ENCODE peak calls at places on chromosomes 3 and 15, in seven cellular contexts. One of them, this sample, is unnamed. For H3K9me3 and H3K4me1, the result is how much of the 10 kb centered on the place peaks cover.

GRCh38 chr3:100802126-100802525 is 92.8 kb downstream of the TFG start:
- DNase-seq in pancreas: no peak
- DNase-seq in tibial artery: no peak
- DNase-seq in iPS DF 6.9: no peak
- DNase-seq in upper lobe of right lung: no peak
- DNase-seq in CD8-positive, alpha-beta T cell: no peak
- DNase-seq in OCI-LY7: no peak
- DNase-seq in this sample: no peak

GRCh38 chr3:41265823-41266273 is 66.5 kb downstream of the CTNNB1 start:
- DNase-seq in pancreas: no peak
- DNase-seq in tibial artery: no peak
- DNase-seq in iPS DF 6.9: no peak
- DNase-seq in upper lobe of right lung: no peak
- DNase-seq in CD8-positive, alpha-beta T cell: no peak
- DNase-seq in OCI-LY7: no peak
- DNase-seq in this sample: no peak

GRCh38 chr3:3119393-3119851 is 7.3 kb upstream of the TRNT1 start:
- DNase-seq in pancreas: no peak
- DNase-seq in tibial artery: no peak
- DNase-seq in iPS DF 6.9: no peak
- DNase-seq in upper lobe of right lung: no peak
- DNase-seq in CD8-positive, alpha-beta T cell: no peak
- DNase-seq in OCI-LY7: no peak
- DNase-seq in this sample: no peak

GRCh38 chr15:63575312-63575711 is 21.9 kb upstream of the FBXL22 start:
- DNase-seq in pancreas: no peak
- DNase-seq in tibial artery: no peak
- DNase-seq in iPS DF 6.9: no peak
- DNase-seq in upper lobe of right lung: no peak
- DNase-seq in CD8-positive, alpha-beta T cell: no peak
- DNase-seq in OCI-LY7: no peak
- DNase-seq in this sample: no peak

GRCh38 chr3:57444469-57444868 is 99.7 kb downstream of the DNAH12 start:
- DNase-seq in pancreas: no peak
- DNase-seq in tibial artery: no peak
- DNase-seq in iPS DF 6.9: no peak
- DNase-seq in upper lobe of right lung: no peak
- DNase-seq in CD8-positive, alpha-beta T cell: no peak
- DNase-seq in OCI-LY7: no peak
- DNase-seq in this sample: no peak

GRCh38 chr3:146172586-146172985 is 11.6 kb upstream of the PLOD2 start:
- DNase-seq in pancreas: no peak
- DNase-seq in tibial artery: no peak
- DNase-seq in iPS DF 6.9: no peak
- DNase-seq in upper lobe of right lung: no peak
- DNase-seq in CD8-positive, alpha-beta T cell: no peak
- DNase-seq in OCI-LY7: no peak
- DNase-seq in this sample: no peak

GRCh38 chr3:87563712-87564111 is 287.3 kb upstream of the POU1F1 start:
- DNase-seq in pancreas: no peak
- DNase-seq in tibial artery: no peak
- DNase-seq in iPS DF 6.9: no peak
- DNase-seq in upper lobe of right lung: no peak
- DNase-seq in CD8-positive, alpha-beta T cell: no peak
- DNase-seq in OCI-LY7: no peak
- DNase-seq in this sample: no peak

GRCh38 chr3:152474585-152474984 is 205.9 kb downstream of the MBNL1 start:
- DNase-seq in pancreas: no peak
- DNase-seq in tibial artery: no peak
- DNase-seq in iPS DF 6.9: peak
- DNase-seq in upper lobe of right lung: no peak
- DNase-seq in CD8-positive, alpha-beta T cell: no peak
- DNase-seq in OCI-LY7: peak
- DNase-seq in this sample: no peak

GRCh38 chr3:29537889-29538609 is 257.2 kb downstream of the RBMS3 start:
- DNase-seq in pancreas: no peak
- DNase-seq in tibial artery: no peak
- DNase-seq in iPS DF 6.9: no peak
- DNase-seq in upper lobe of right lung: no peak
- DNase-seq in CD8-positive, alpha-beta T cell: no peak
- DNase-seq in OCI-LY7: no peak
- DNase-seq in this sample: no peak
- H3K9me3 ChIP-seq in pancreas: under half
- H3K9me3 ChIP-seq in tibial artery: under half
- H3K9me3 ChIP-seq in iPS DF 6.9: under half
- H3K9me3 ChIP-seq in upper lobe of right lung: under half
- H3K9me3 ChIP-seq in CD8-positive, alpha-beta T cell: under half
- H3K9me3 ChIP-seq in OCI-LY7: under half
- H3K9me3 ChIP-seq in this sample: under half

GRCh38 chr3:67897686-67898336 is 243.4 kb upstream of the SUCLG2 start:
- DNase-seq in pancreas: no peak
- DNase-seq in tibial artery: no peak
- DNase-seq in iPS DF 6.9: no peak
- DNase-seq in upper lobe of right lung: no peak
- DNase-seq in CD8-positive, alpha-beta T cell: no peak
- DNase-seq in OCI-LY7: peak
- DNase-seq in this sample: no peak
- H3K4me1 ChIP-seq in pancreas: under half
- H3K4me1 ChIP-seq in tibial artery: under half
- H3K4me1 ChIP-seq in iPS DF 6.9: under half
- H3K4me1 ChIP-seq in upper lobe of right lung: under half
- H3K4me1 ChIP-seq in CD8-positive, alpha-beta T cell: under half
- H3K4me1 ChIP-seq in OCI-LY7: half or more
- H3K4me1 ChIP-seq in this sample: under half

GRCh38 chr3:58866079-58866478 is 183.7 kb downstream of the CFAP20DC start:
- DNase-seq in pancreas: no peak
- DNase-seq in tibial artery: no peak
- DNase-seq in iPS DF 6.9: no peak
- DNase-seq in upper lobe of right lung: no peak
- DNase-seq in CD8-positive, alpha-beta T cell: no peak
- DNase-seq in OCI-LY7: no peak
- DNase-seq in this sample: no peak
- H3K27ac ChIP-seq in pancreas: no peak
- H3K27ac ChIP-seq in tibial artery: no peak
- H3K27ac ChIP-seq in iPS DF 6.9: no peak
- H3K27ac ChIP-seq in upper lobe of right lung: no peak
- H3K27ac ChIP-seq in CD8-positive, alpha-beta T cell: no peak
- H3K27ac ChIP-seq in OCI-LY7: no peak
- H3K27ac ChIP-seq in this sample: no peak

GRCh38 chr3:176510097-176510496 is 687.2 kb downstream of the TBL1XR1 start:
- DNase-seq in pancreas: no peak
- DNase-seq in tibial artery: no peak
- DNase-seq in iPS DF 6.9: no peak
- DNase-seq in upper lobe of right lung: no peak
- DNase-seq in CD8-positive, alpha-beta T cell: no peak
- DNase-seq in OCI-LY7: no peak
- DNase-seq in this sample: no peak

GRCh38 chr3:176513604-176514003 is 683.7 kb downstream of the TBL1XR1 start:
- DNase-seq in pancreas: no peak
- DNase-seq in tibial artery: no peak
- DNase-seq in iPS DF 6.9: no peak
- DNase-seq in upper lobe of right lung: no peak
- DNase-seq in CD8-positive, alpha-beta T cell: no peak
- DNase-seq in OCI-LY7: peak
- DNase-seq in this sample: no peak

GRCh38 chr3:176512037-176512436 is 685.2 kb downstream of the TBL1XR1 start:
- DNase-seq in pancreas: no peak
- DNase-seq in tibial artery: no peak
- DNase-seq in iPS DF 6.9: no peak
- DNase-seq in upper lobe of right lung: no peak
- DNase-seq in CD8-positive, alpha-beta T cell: no peak
- DNase-seq in OCI-LY7: no peak
- DNase-seq in this sample: no peak

DNA sequence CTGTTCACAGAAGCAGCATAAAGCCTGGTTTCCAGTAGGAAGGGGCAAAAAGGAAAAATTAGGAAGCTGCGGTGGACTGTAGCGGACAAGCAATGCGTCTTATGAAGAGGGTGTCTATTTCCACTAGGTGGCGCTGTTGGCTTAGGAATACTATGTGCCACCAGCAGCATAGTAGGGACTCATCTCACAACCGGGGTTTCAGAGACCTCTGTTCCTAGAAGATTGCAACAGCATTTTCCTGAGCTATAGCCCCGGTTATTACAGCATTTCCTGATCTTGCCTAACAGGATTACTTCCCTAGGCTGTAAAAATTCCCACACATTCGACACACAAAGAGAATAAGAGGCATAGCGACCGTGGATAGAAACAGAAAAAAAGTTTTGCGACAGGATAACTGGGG is 683.0 kb downstream of the TBL1XR1 start:
- DNase-seq in pancreas: no peak
- DNase-seq in tibial artery: no peak
- DNase-seq in iPS DF 6.9: peak
- DNase-seq in upper lobe of right lung: no peak
- DNase-seq in CD8-positive, alpha-beta T cell: no peak
- DNase-seq in OCI-LY7: peak
- DNase-seq in this sample: no peak
- H3K9me3 ChIP-seq in pancreas: under half
- H3K9me3 ChIP-seq in tibial artery: under half
- H3K9me3 ChIP-seq in iPS DF 6.9: under half
- H3K9me3 ChIP-seq in upper lobe of right lung: under half
- H3K9me3 ChIP-seq in CD8-positive, alpha-beta T cell: under half
- H3K9me3 ChIP-seq in OCI-LY7: under half
- H3K9me3 ChIP-seq in this sample: under half

DNA sequence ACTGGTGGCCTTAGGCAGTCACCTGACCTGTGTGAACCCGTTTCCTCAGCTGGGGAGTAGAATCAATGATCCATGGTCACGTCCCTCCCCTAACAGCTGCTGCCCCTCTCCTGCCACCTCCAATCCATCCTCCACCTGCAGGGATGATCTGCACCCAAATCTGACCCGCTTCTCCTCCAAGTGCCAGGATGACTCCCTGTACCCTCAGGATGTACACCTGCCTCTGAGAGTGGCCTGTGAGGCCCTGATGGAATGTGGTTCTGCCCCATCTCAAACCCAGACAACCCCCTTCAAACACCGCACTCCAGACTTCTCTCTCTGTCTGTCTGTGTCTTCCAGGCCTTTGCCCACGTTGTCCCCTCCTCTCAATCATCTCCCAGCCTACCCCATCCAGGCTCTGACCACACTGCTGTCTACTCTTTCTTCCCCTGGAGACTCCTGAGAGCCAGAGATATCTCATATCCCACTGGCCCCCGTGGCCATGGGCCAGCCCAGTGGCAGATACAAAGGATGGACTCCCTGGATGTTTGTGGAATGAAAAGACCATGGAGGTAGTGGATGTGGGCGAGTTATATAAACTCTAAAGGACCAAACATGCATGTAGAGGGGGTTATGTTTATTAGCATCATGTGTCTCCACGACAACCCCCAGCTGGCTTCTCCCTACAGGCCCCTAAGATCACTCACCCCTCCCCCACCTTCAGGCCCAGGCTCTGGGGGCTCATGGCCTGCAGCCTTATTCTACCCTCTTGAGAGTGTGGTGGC is 84.9 kb downstream of the SMAD6 start:
- DNase-seq in pancreas: no peak
- DNase-seq in tibial artery: peak
- DNase-seq in iPS DF 6.9: no peak
- DNase-seq in upper lobe of right lung: no peak
- DNase-seq in CD8-positive, alpha-beta T cell: no peak
- DNase-seq in OCI-LY7: no peak
- DNase-seq in this sample: no peak
- H3K4me1 ChIP-seq in pancreas: under half
- H3K4me1 ChIP-seq in tibial artery: under half
- H3K4me1 ChIP-seq in iPS DF 6.9: under half
- H3K4me1 ChIP-seq in upper lobe of right lung: under half
- H3K4me1 ChIP-seq in CD8-positive, alpha-beta T cell: under half
- H3K4me1 ChIP-seq in OCI-LY7: under half
- H3K4me1 ChIP-seq in this sample: under half

GRCh38 chr3:56428667-56429066 is 39.6 kb downstream of the ERC2 start:
- DNase-seq in pancreas: no peak
- DNase-seq in tibial artery: no peak
- DNase-seq in iPS DF 6.9: no peak
- DNase-seq in upper lobe of right lung: no peak
- DNase-seq in CD8-positive, alpha-beta T cell: no peak
- DNase-seq in OCI-LY7: no peak
- DNase-seq in this sample: no peak
- H3K27ac ChIP-seq in pancreas: no peak
- H3K27ac ChIP-seq in tibial artery: no peak
- H3K27ac ChIP-seq in iPS DF 6.9: no peak
- H3K27ac ChIP-seq in upper lobe of right lung: no peak
- H3K27ac ChIP-seq in CD8-positive, alpha-beta T cell: no peak
- H3K27ac ChIP-seq in OCI-LY7: no peak
- H3K27ac ChIP-seq in this sample: no peak

GRCh38 chr15:41180206-41180789 is 50.3 kb downstream of the EXD1 start:
- DNase-seq in pancreas: no peak
- DNase-seq in tibial artery: no peak
- DNase-seq in iPS DF 6.9: no peak
- DNase-seq in upper lobe of right lung: no peak
- DNase-seq in CD8-positive, alpha-beta T cell: no peak
- DNase-seq in OCI-LY7: no peak
- DNase-seq in this sample: no peak
- H3K9me3 ChIP-seq in pancreas: under half
- H3K9me3 ChIP-seq in tibial artery: under half
- H3K9me3 ChIP-seq in iPS DF 6.9: under half
- H3K9me3 ChIP-seq in upper lobe of right lung: under half
- H3K9me3 ChIP-seq in CD8-positive, alpha-beta T cell: under half
- H3K9me3 ChIP-seq in OCI-LY7: under half
- H3K9me3 ChIP-seq in this sample: under half

GRCh38 chr15:68789921-68790575 is 30.6 kb downstream of the ANP32A start:
- DNase-seq in pancreas: no peak
- DNase-seq in tibial artery: peak
- DNase-seq in iPS DF 6.9: peak
- DNase-seq in upper lobe of right lung: no peak
- DNase-seq in CD8-positive, alpha-beta T cell: no peak
- DNase-seq in OCI-LY7: no peak
- DNase-seq in this sample: no peak
- H3K4me1 ChIP-seq in pancreas: half or more
- H3K4me1 ChIP-seq in tibial artery: under half
- H3K4me1 ChIP-seq in iPS DF 6.9: under half
- H3K4me1 ChIP-seq in upper lobe of right lung: half or more
- H3K4me1 ChIP-seq in CD8-positive, alpha-beta T cell: half or more
- H3K4me1 ChIP-seq in OCI-LY7: under half
- H3K4me1 ChIP-seq in this sample: half or more

GRCh38 chr3:126747768-126748167 is 43.7 kb downstream of the CHCHD6 start:
- DNase-seq in pancreas: no peak
- DNase-seq in tibial artery: no peak
- DNase-seq in iPS DF 6.9: no peak
- DNase-seq in upper lobe of right lung: no peak
- DNase-seq in CD8-positive, alpha-beta T cell: no peak
- DNase-seq in OCI-LY7: no peak
- DNase-seq in this sample: no peak
- H3K27ac ChIP-seq in pancreas: no peak
- H3K27ac ChIP-seq in tibial artery: no peak
- H3K27ac ChIP-seq in iPS DF 6.9: no peak
- H3K27ac ChIP-seq in upper lobe of right lung: peak
- H3K27ac ChIP-seq in CD8-positive, alpha-beta T cell: no peak
- H3K27ac ChIP-seq in OCI-LY7: no peak
- H3K27ac ChIP-seq in this sample: peak

GRCh38 chr3:733313-733712 is 359.5 kb upstream of the CNTN6 start:
- DNase-seq in pancreas: no peak
- DNase-seq in tibial artery: no peak
- DNase-seq in iPS DF 6.9: no peak
- DNase-seq in upper lobe of right lung: no peak
- DNase-seq in CD8-positive, alpha-beta T cell: no peak
- DNase-seq in OCI-LY7: no peak
- DNase-seq in this sample: no peak
- H3K9me3 ChIP-seq in pancreas: under half
- H3K9me3 ChIP-seq in tibial artery: under half
- H3K9me3 ChIP-seq in iPS DF 6.9: under half
- H3K9me3 ChIP-seq in upper lobe of right lung: under half
- H3K9me3 ChIP-seq in CD8-positive, alpha-beta T cell: under half
- H3K9me3 ChIP-seq in OCI-LY7: under half
- H3K9me3 ChIP-seq in this sample: under half

This sample was measured in left lung.